ENCODE peak calls at places on chromosomes 4 and X, in five cellular contexts. J is CD4-positive, alpha-beta T cell; W is left ventricle myocardium inferior; Y is HEK293T; S is fibroblast of mammary gland. N is an unnamed sample.

GRCh38 chr4:153393397-153393796 is 48.9 kb downstream of the MND1 start:
- DNase-seq in J (no peak), W (no peak), Y (no peak), S (peak), N (no peak)

GRCh38 chrX:33416273-33416805 is 205.0 kb upstream of the DMD start:
- DNase-seq in J (no peak), W (no peak), Y (no peak), S (no peak), N (no peak)

GRCh38 chrX:40544343-40545250 is 36.2 kb upstream of the ATP6AP2 start:
- DNase-seq in J (no peak), W (no peak), Y (no peak), S (peak), N (no peak)

GRCh38 chr4:152044341-152044740 is 283.5 kb upstream of the GATB start:
- DNase-seq in J (no peak), W (no peak), Y (no peak), S (no peak), N (no peak)

GRCh38 chrX:39439910-39440733 is 638.9 kb downstream of the MID1IP1 start:
- DNase-seq in J (no peak), W (no peak), Y (no peak), S (no peak), N (no peak)

GRCh38 chr4:7733801-7734650 is 205.6 kb downstream of the AFAP1 start:
- DNase-seq in J (no peak), W (peak), Y (no peak), S (no peak), N (no peak)

GRCh38 chrX:5681159-5681558 is 547.5 kb downstream of the NLGN4X start:
- DNase-seq in J (no peak), W (no peak), Y (peak), S (peak), N (no peak)

GRCh38 chrX:113800955-113801354 is 782.9 kb upstream of the HTR2C start:
- DNase-seq in J (no peak), W (no peak), Y (no peak), S (no peak), N (no peak)

GRCh38 chr4:138910201-138910913 is 105.2 kb upstream of the NOCT start:
- DNase-seq in J (no peak), W (no peak), Y (peak), S (peak), N (no peak)

GRCh38 chr4:112978691-112979472 is 70.6 kb upstream of the ANK2 start:
- DNase-seq in J (no peak), W (no peak), Y (no peak), S (peak), N (no peak)

GRCh38 chr4:113263274-113263673 is 213.8 kb downstream of the ANK2 start:
- DNase-seq in J (no peak), W (no peak), Y (no peak), S (no peak), N (no peak)

GRCh38 chr4:53714377-53715140 is 123.3 kb upstream of the LNX1 start:
- DNase-seq in J (no peak), W (no peak), Y (no peak), S (peak), N (no peak)

GRCh38 chr4:41579043-41579442 is 41.1 kb downstream of the LIMCH1 start:
- DNase-seq in J (no peak), W (no peak), Y (no peak), S (no peak), N (no peak)

GRCh38 chrX:119605398-119605738 is 856 bp downstream of the NKRF start:
- DNase-seq in J (no peak), W (no peak), Y (peak), S (no peak), N (no peak)

GRCh38 chr4:6474705-6475457 is 2.5 kb upstream of the PPP2R2C start:
- DNase-seq in J (no peak), W (no peak), Y (no peak), S (no peak), N (no peak)

GRCh38 chr4:112944006-112944405 is 105.4 kb upstream of the ANK2 start:
- DNase-seq in J (no peak), W (no peak), Y (no peak), S (no peak), N (no peak)

GRCh38 chrX:34716322-34716721 is 59.2 kb upstream of the TMEM47 start:
- DNase-seq in J (no peak), W (no peak), Y (no peak), S (peak), N (no peak)

GRCh38 chr4:55158957-55159356 is 33.6 kb upstream of the KDR start:
- DNase-seq in J (no peak), W (no peak), Y (no peak), S (no peak), N (no peak)

GRCh38 chr4:155405059-155405458 is 28.3 kb upstream of the MAP9 start:
- DNase-seq in J (no peak), W (no peak), Y (no peak), S (peak), N (no peak)

GRCh38 chr4:30535255-30535654 is 184.9 kb upstream of the PCDH7 start:
- DNase-seq in J (no peak), W (no peak), Y (no peak), S (no peak), N (no peak)

GRCh38 chr4:127828121-127828520 is 46.0 kb downstream of the HSPA4L start:
- DNase-seq in J (no peak), W (no peak), Y (no peak), S (no peak), N (no peak)

GRCh38 chr4:44927361-44928061 is 201.2 kb upstream of the GNPDA2 start:
- DNase-seq in J (no peak), W (no peak), Y (peak), S (peak), N (no peak)

GRCh38 chr4:3786196-3786869 is 20.1 kb downstream of the ADRA2C start:
- DNase-seq in J (no peak), W (no peak), Y (no peak), S (no peak), N (no peak)

GRCh38 chr4:138188406-138189084 is 53.6 kb downstream of the SLC7A11 start:
- DNase-seq in J (no peak), W (no peak), Y (no peak), S (no peak), N (no peak)

GRCh38 chrX:4451591-4451990 is 738.1 kb upstream of the PRKX start:
- DNase-seq in J (no peak), W (no peak), Y (no peak), S (no peak), N (no peak)

GRCh38 chrX:46589977-46590723 is 16.6 kb downstream of the CHST7 start:
- DNase-seq in J (no peak), W (no peak), Y (no peak), S (peak), N (no peak)

GRCh38 chr4:98928505-98929340 is at the start of gene EIF4E:
- DNase-seq in J (peak), W (peak), Y (peak), S (peak), N (peak)

GRCh38 chrX:23838953-23839352 is 56.0 kb downstream of the SAT1 start:
- DNase-seq in J (no peak), W (no peak), Y (no peak), S (no peak), N (no peak)

GRCh38 chr4:44162538-44163270 is 285.9 kb downstream of the KCTD8 start:
- DNase-seq in J (no peak), W (no peak), Y (no peak), S (no peak), N (no peak)

GRCh38 chr4:125283702-125284279 is 31.0 kb upstream of the FAT4 start:
- DNase-seq in J (no peak), W (no peak), Y (no peak), S (peak), N (no peak)

GRCh38 chr4:55386073-55386472 is 9.7 kb upstream of the TMEM165 start:
- DNase-seq in J (no peak), W (no peak), Y (peak), S (peak), N (no peak)

GRCh38 chrX:19513383-19513782 is 1.9 kb downstream of the MAP3K15 start:
- DNase-seq in J (no peak), W (no peak), Y (no peak), S (no peak), N (no peak)

N was measured in activated T-helper 1 cell treated with Interleukin-2 at 50 U/mL for 16 hours.